ENCODE peak calls at places on chromosomes 1 and 21, in five cellular contexts. U is fibroblast of lung, A is HCT116, Z is neural progenitor cell, T is PC-3. N is an unnamed sample.

GRCh38 chr1:200901796-200902444 is 7.2 kb downstream of the INAVA start:
- DNase-seq in U (no peak), A (no peak), T (no peak), Z (no peak), N (no peak)

GRCh38 chr1:66426231-66426853 is 107.6 kb upstream of the SGIP1 start:
- DNase-seq in Z (no peak), A (no peak), T (no peak), U (no peak), N (no peak)

GRCh38 chr21:16358021-16358420 is 628.2 kb downstream of the USP25 start:
- DNase-seq in T (no peak), A (no peak), Z (no peak), U (peak), N (no peak)

GRCh38 chr1:193260056-193260750 is 73.8 kb upstream of the B3GALT2 start:
- DNase-seq in U (peak), Z (no peak), A (no peak), T (no peak), N (no peak)

GRCh38 chr1:169053196-169053595 is 53.3 kb upstream of the ATP1B1 start:
- DNase-seq in A (no peak), Z (no peak), T (no peak), U (no peak), N (no peak)

GRCh38 chr21:45140346-45140940 is 66.1 kb downstream of the ADARB1 start:
- DNase-seq in A (peak), U (peak), T (peak), Z (peak), N (peak)

GRCh38 chr1:7068552-7068951 is 283.3 kb downstream of the CAMTA1 start:
- DNase-seq in A (no peak), T (no peak), U (no peak), Z (no peak), N (no peak)

GRCh38 chr21:38679531-38679930 is 126.2 kb upstream of the ETS2 start:
- DNase-seq in A (no peak), U (peak), T (peak), Z (no peak), N (no peak)

GRCh38 chr21:21897275-21897883 is 899.2 kb downstream of the NCAM2 start:
- DNase-seq in T (peak), Z (no peak), U (peak), A (no peak), N (no peak)

GRCh38 chr1:47506053-47506452 is 68.2 kb downstream of the FOXD2 start:
- DNase-seq in Z (no peak), T (no peak), A (no peak), U (no peak), N (no peak)
- H2AFZ ChIP-seq in Z (no peak), T (no peak), A (no peak), U (no peak), N (no peak)

DNA sequence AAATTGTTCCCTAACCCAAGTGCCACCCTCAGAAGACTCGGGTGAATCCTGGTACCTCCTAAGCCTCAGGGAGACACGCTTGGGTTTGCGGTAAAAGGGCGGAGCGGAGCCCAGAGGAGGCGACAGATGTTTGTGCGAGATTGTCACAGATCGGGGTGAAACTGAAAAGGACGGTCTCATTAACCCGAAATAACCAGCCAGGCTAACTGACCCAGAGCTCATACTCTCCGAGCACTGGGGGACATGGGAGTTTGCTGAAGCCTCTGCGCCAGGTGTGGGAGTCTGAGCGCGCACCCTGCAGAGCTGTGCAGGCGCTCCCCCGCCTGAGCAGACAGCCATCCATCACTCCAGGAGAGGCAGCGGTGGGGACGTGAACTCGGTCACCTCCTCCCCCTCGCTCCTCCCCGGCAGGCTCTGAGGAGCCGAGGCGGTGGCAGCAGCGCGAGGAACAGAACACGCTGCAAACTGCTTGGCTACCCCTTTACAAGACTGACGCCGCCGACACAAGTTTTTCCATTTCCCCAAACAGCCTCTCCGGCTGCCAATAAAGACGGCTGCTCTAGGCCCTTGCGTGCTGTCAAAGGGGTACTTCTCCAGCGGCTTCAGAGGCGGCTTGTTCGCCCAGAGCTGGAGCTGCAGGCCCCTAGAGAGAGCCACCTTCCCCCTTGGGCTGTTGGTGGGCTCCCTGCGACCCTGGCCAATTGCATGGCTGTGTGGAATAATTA is 43.5 kb downstream of the RRAGC start:
- DNase-seq in Z (no peak), U (no peak), A (no peak), T (no peak), N (peak)
- H2AFZ ChIP-seq in Z (no peak), U (no peak), A (no peak), T (no peak), N (no peak)

GRCh38 chr21:43194303-43195130 is 25.7 kb downstream of the CRYAA start:
- DNase-seq in T (no peak), Z (no peak), U (no peak), A (no peak), N (peak)
- H2AFZ ChIP-seq in T (peak), Z (no peak), U (no peak), A (no peak), N (no peak)

DNA sequence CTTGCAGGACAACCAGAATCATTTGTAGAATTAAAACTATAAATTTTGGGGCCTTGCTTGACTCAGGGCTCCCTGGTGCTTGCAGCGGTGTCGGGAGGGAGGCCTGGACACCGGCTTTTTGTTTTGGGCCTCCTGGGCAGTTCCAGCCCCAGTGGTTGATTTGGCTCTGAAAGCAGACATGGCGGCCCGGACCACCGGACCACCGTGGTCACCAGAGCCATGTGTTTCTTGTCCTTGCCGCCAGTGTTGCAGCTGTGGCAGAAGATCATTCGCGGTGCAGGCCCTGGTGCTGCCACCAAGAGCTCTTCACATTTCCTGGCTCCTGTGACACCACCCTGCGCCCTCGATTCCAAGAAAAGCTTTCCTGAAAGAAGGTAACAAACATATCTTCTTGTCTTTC is 484.8 kb downstream of the BRINP3 start:
- DNase-seq in A (no peak), U (no peak), Z (no peak), T (no peak), N (no peak)
- H2AFZ ChIP-seq in A (no peak), U (no peak), Z (no peak), T (no peak), N (no peak)

GRCh38 chr1:204602871-204603542 is 82.5 kb downstream of the LRRN2 start:
- DNase-seq in U (no peak), A (no peak), T (no peak), Z (no peak), N (no peak)
- H2AFZ ChIP-seq in U (no peak), A (no peak), T (no peak), Z (no peak), N (no peak)

DNA sequence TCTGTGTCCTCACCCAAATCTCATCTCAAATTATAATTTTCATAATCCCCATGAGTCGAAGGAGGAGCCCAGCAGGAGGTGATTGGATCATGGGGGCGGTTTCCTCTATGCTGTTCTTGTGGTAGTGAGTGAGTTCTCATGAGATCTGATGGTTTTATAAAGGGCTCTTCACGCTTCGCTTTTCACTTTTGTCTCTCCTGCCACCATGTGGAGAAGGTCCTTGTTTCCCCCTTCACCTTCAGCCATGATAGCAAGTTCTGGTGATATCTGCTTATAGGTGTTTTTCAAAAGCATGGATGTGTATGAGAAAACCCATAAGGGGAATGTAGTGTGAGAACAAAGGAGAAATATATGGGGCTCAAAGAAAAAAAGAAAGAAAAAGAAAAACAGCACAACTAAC is 405.9 kb upstream of the RGS18 start:
- DNase-seq in T (no peak), U (no peak), A (no peak), Z (no peak), N (no peak)
- H2AFZ ChIP-seq in T (no peak), U (no peak), A (no peak), Z (no peak), N (no peak)

GRCh38 chr1:1001631-1002300 is 1.9 kb upstream of the HES4 start:
- DNase-seq in Z (peak), U (peak), T (peak), A (peak), N (peak)
- H2AFZ ChIP-seq in Z (no peak), U (no peak), T (no peak), A (no peak), N (no peak)